ENCODE peak calls at places on chromosome 21, in eight cellular contexts. R, E, Z, B, D, F, G and C are unnamed samples.

GRCh38 chr21:43827015-43827611 is 37.7 kb downstream of the RRP1 start:
- DNase-seq in R (no peak), E (no peak), Z (no peak), B (peak; percentile 70), D (peak; percentile 12), F (no peak), G (peak; percentile 73), C (no peak)

GRCh38 chr21:35377505-35378090 is 328.5 kb upstream of the RUNX1 start:
- DNase-seq in R (no peak), E (no peak), Z (no peak), B (no peak), D (no peak), F (no peak), G (no peak), C (no peak)

GRCh38 chr21:16476056-16476850 is 746.5 kb downstream of the USP25 start:
- DNase-seq in R (no peak), E (no peak), Z (no peak), B (no peak), D (no peak), F (no peak), G (peak; percentile 63), C (no peak)

GRCh38 chr21:45575993-45576837 is 34.0 kb upstream of the SLC19A1 start:
- DNase-seq in R (no peak), E (no peak), Z (no peak), B (no peak), D (no peak), F (no peak), G (no peak), C (no peak)

GRCh38 chr21:21200939-21201610 is 202.9 kb downstream of the NCAM2 start:
- DNase-seq in R (no peak), E (no peak), Z (no peak), B (no peak), D (no peak), F (peak; percentile 11), G (no peak), C (peak; percentile 17)

GRCh38 chr21:38965241-38965640 is 159.5 kb downstream of the ETS2 start:
- DNase-seq in R (no peak), E (no peak), Z (no peak), B (no peak), D (no peak), F (no peak), G (peak; percentile 42), C (no peak)

GRCh38 chr21:45002381-45003204 is 62.8 kb downstream of the SLX9 start:
- DNase-seq in R (no peak), E (no peak), Z (no peak), B (no peak), D (no peak), F (no peak), G (no peak), C (no peak)

GRCh38 chr21:19420607-19421006 is 1017.0 kb upstream of the TMPRSS15 start:
- DNase-seq in R (no peak), E (no peak), Z (no peak), B (no peak), D (no peak), F (no peak), G (no peak), C (no peak)

GRCh38 chr21:44785620-44786344 is 15.8 kb downstream of the UBE2G2 start:
- DNase-seq in R (no peak), E (no peak), Z (no peak), B (no peak), D (no peak), F (no peak), G (peak; percentile 45), C (no peak)

GRCh38 chr21:37792046-37792445 is 124.2 kb downstream of the KCNJ6 start:
- DNase-seq in R (no peak), E (no peak), Z (no peak), B (no peak), D (no peak), F (no peak), G (no peak), C (no peak)

GRCh38 chr21:16773206-16773605 is 739.6 kb upstream of the CXADR start:
- DNase-seq in R (no peak), E (no peak), Z (no peak), B (no peak), D (no peak), F (no peak), G (no peak), C (no peak)

GRCh38 chr21:31557421-31557955 is 102.0 kb upstream of the SOD1 start:
- DNase-seq in R (peak; percentile 18), E (peak; percentile 53), Z (no peak), B (no peak), D (no peak), F (peak; percentile 62), G (peak; percentile 52), C (no peak)

GRCh38 chr21:33437140-33437539 is 33.9 kb downstream of the IFNGR2 start:
- DNase-seq in R (no peak), E (no peak), Z (no peak), B (no peak), D (no peak), F (no peak), G (no peak), C (no peak)

GRCh38 chr21:32726742-32727477 is 903 bp downstream of the SYNJ1 start:
- DNase-seq in R (peak; percentile 34), E (peak; percentile 74), Z (no peak), B (peak; percentile 47), D (no peak), F (peak; percentile 35), G (peak; percentile 54), C (peak; percentile 41)

GRCh38 chr21:38948377-38948776 is 142.6 kb downstream of the ETS2 start:
- DNase-seq in R (no peak), E (no peak), Z (no peak), B (no peak), D (no peak), F (no peak), G (no peak), C (no peak)

GRCh38 chr21:31354604-31355443 is 10.8 kb upstream of the TIAM1 start:
- DNase-seq in R (peak; percentile 85), E (peak; percentile 76), Z (peak; percentile 55), B (no peak), D (no peak), F (no peak), G (peak; percentile 15), C (peak; percentile 17)

GRCh38 chr21:44816761-44817505 is 929 bp downstream of the SUMO3 start:
- DNase-seq in R (no peak), E (no peak), Z (no peak), B (no peak), D (no peak), F (no peak), G (no peak), C (no peak)

GRCh38 chr21:28516996-28517592 is 475.6 kb downstream of the LTN1 start:
- DNase-seq in R (peak; percentile 60), E (peak; percentile 71), Z (peak; percentile 31), B (peak; percentile 19), D (no peak), F (peak; percentile 89), G (peak; percentile 82), C (peak; percentile 5)

GRCh38 chr21:46159390-46159789 is 4.0 kb upstream of the FTCD start:
- DNase-seq in R (no peak), E (peak; percentile 47), Z (no peak), B (no peak), D (no peak), F (no peak), G (no peak), C (no peak)

GRCh38 chr21:33026299-33026858 is 644 bp downstream of the OLIG2 start:
- DNase-seq in R (no peak), E (no peak), Z (no peak), B (peak; percentile 11), D (no peak), F (no peak), G (no peak), C (no peak)

GRCh38 chr21:31289702-31290101 is 54.4 kb downstream of the TIAM1 start:
- DNase-seq in R (no peak), E (no peak), Z (no peak), B (no peak), D (no peak), F (no peak), G (no peak), C (no peak)

GRCh38 chr21:35738342-35738961 is 321.9 kb downstream of the SETD4 start:
- DNase-seq in R (no peak), E (no peak), Z (no peak), B (peak; percentile 5), D (peak; percentile 77), F (no peak), G (peak; percentile 18), C (no peak)

GRCh38 chr21:46100020-46100419 is 2.1 kb downstream of the COL6A2 start:
- DNase-seq in R (no peak), E (peak; percentile 30), Z (no peak), B (no peak), D (no peak), F (no peak), G (no peak), C (no peak)

GRCh38 chr21:43810505-43811261 is 21.3 kb downstream of the RRP1 start:
- DNase-seq in R (peak; percentile 84), E (peak; percentile 99), Z (peak; percentile 69), B (peak; percentile 95), D (no peak), F (peak; percentile 90), G (peak; percentile 93), C (peak; percentile 49)

GRCh38 chr21:43034098-43034497 is 41.5 kb downstream of the CBS start:
- DNase-seq in R (no peak), E (no peak), Z (no peak), B (no peak), D (no peak), F (no peak), G (no peak), C (no peak)

GRCh38 chr21:41217656-41218380 is 49.9 kb downstream of the BACE2 start:
- DNase-seq in R (no peak), E (no peak), Z (no peak), B (peak; percentile 63), D (no peak), F (no peak), G (no peak), C (no peak)

GRCh38 chr21:18298228-18298627 is 53.6 kb downstream of the CHODL start:
- DNase-seq in R (no peak), E (no peak), Z (no peak), B (no peak), D (no peak), F (no peak), G (peak; percentile 4), C (no peak)

GRCh38 chr21:26421724-26422123 is 151.4 kb downstream of the CYYR1 start:
- DNase-seq in R (no peak), E (no peak), Z (no peak), B (no peak), D (no peak), F (no peak), G (no peak), C (no peak)

GRCh38 chr21:34592120-34592561 is 22.8 kb downstream of the RCAN1 start:
- DNase-seq in R (no peak), E (no peak), Z (no peak), B (peak; percentile 69), D (no peak), F (no peak), G (peak; percentile 4), C (no peak)

GRCh38 chr21:41616063-41616591 is 108.2 kb upstream of the TMPRSS2 start:
- DNase-seq in R (no peak), E (no peak), Z (no peak), B (peak; percentile 77), D (no peak), F (no peak), G (no peak), C (no peak)

GRCh38 chr21:39670741-39671140 is 58.0 kb downstream of the B3GALT5 start:
- DNase-seq in R (no peak), E (no peak), Z (no peak), B (no peak), D (no peak), F (no peak), G (peak; percentile 62), C (no peak)

GRCh38 chr21:29230541-29231275 is 68.0 kb upstream of the BACH1 start:
- DNase-seq in R (no peak), E (no peak), Z (no peak), B (no peak), D (no peak), F (no peak), G (no peak), C (no peak)

GRCh38 chr21:37233551-37234146 is 33.5 kb downstream of the VPS26C start:
- DNase-seq in R (no peak), E (no peak), Z (no peak), B (no peak), D (no peak), F (no peak), G (peak; percentile 88), C (no peak)

GRCh38 chr21:35529141-35529863 is 480.2 kb upstream of the RUNX1 start:
- DNase-seq in R (peak; percentile 56), E (no peak), Z (no peak), B (peak; percentile 33), D (peak; percentile 37), F (peak; percentile 77), G (peak; percentile 12), C (no peak)